ENCODE peak calls at places on chromosomes 11 and 22, in four cellular contexts. D is PC-3, N is right lobe of liver, Z is coronary artery. A is an unnamed sample.

GRCh38 chr11:78207532-78208256 is 19.0 kb downstream of the USP35 start:
- DNase-seq in D (no peak), N (no peak), Z (no peak), A (no peak)

GRCh38 chr11:73240190-73240781 is 22.2 kb downstream of the P2RY2 start:
- DNase-seq in D (no peak), N (peak; percentile 43), Z (peak; percentile 87), A (peak; percentile 49)

GRCh38 chr11:72647882-72648281 is 26.3 kb downstream of the PDE2A start:
- DNase-seq in D (no peak), N (no peak), Z (no peak), A (no peak)

GRCh38 chr11:45142241-45142885 is 4.1 kb upstream of the PRDM11 start:
- DNase-seq in D (no peak), N (peak; percentile 22), Z (no peak), A (no peak)

GRCh38 chr11:87421422-87421821 is 383.7 kb downstream of the TMEM135 start:
- DNase-seq in D (peak; percentile 97), N (peak; percentile 44), Z (no peak), A (peak; percentile 83)

GRCh38 chr11:68380786-68381622 is 68.6 kb downstream of the LRP5 start:
- DNase-seq in D (no peak), N (peak; percentile 59), Z (no peak), A (no peak)

GRCh38 chr11:35980646-35981402 is 37.0 kb downstream of the LDLRAD3 start:
- DNase-seq in D (no peak), N (no peak), Z (peak; percentile 76), A (no peak)

GRCh38 chr11:45959851-45960250 is 37.4 kb downstream of the LARGE2 start:
- DNase-seq in D (no peak), N (no peak), Z (no peak), A (peak; percentile 62)

GRCh38 chr11:112085822-112086421 is 634 bp downstream of the TIMM8B start:
- DNase-seq in D (peak; percentile 25), N (no peak), Z (no peak), A (peak; percentile 22)

GRCh38 chr11:103274025-103274424 is 164.8 kb downstream of the DYNC2H1 start:
- DNase-seq in D (peak; percentile 51), N (no peak), Z (no peak), A (no peak)

GRCh38 chr11:926341-926916 is 759 bp downstream of the AP2A2 start:
- DNase-seq in D (peak; percentile 47), N (no peak), Z (no peak), A (peak; percentile 72)

GRCh38 chr22:50684986-50685385 is 12.4 kb downstream of the SHANK3 start:
- DNase-seq in D (no peak), N (no peak), Z (no peak), A (no peak)

GRCh38 chr22:49203863-49204598 is 623.6 kb downstream of the BRD1 start:
- DNase-seq in D (no peak), N (peak; percentile 28), Z (peak; percentile 40), A (no peak)

GRCh38 chr11:67820079-67820478 is 145.7 kb upstream of the ALDH3B2 start:
- DNase-seq in D (no peak), N (no peak), Z (no peak), A (no peak)

GRCh38 chr11:70490208-70490607 is 91.9 kb downstream of the CTTN start:
- DNase-seq in D (no peak), N (no peak), Z (no peak), A (no peak)

GRCh38 chr11:62433141-62433543 is 14.3 kb downstream of the SCGB1A1 start:
- DNase-seq in D (no peak), N (no peak), Z (no peak), A (no peak)

GRCh38 chr11:92681606-92682005 is 287.8 kb upstream of the MTNR1B start:
- DNase-seq in D (no peak), N (no peak), Z (no peak), A (no peak)

GRCh38 chr22:32203181-32204105 is 1.4 kb downstream of the RFPL2 start:
- DNase-seq in D (no peak), N (no peak), Z (no peak), A (no peak)

GRCh38 chr22:38423512-38424503 is 31.2 kb downstream of the KCNJ4 start:
- DNase-seq in D (no peak), N (no peak), Z (no peak), A (no peak)

GRCh38 chr22:36765131-36765942 is 10.6 kb downstream of the IFT27 start:
- DNase-seq in D (no peak), N (no peak), Z (peak; percentile 31), A (no peak)

GRCh38 chr22:46143491-46144147 is 6.7 kb upstream of the PPARA start:
- DNase-seq in D (no peak), N (peak; percentile 54), Z (no peak), A (no peak)

GRCh38 chr22:19691721-19692341 is 22.5 kb upstream of the SEPTIN5 start:
- DNase-seq in D (peak; percentile 60), N (no peak), Z (no peak), A (peak; percentile 25)

GRCh38 chr11:33530824-33531223 is 169.8 kb downstream of the C11orf91 start:
- DNase-seq in D (peak; percentile 38), N (no peak), Z (no peak), A (peak; percentile 74)

GRCh38 chr11:75198278-75198948 is 42.2 kb upstream of the TPBGL start:
- DNase-seq in D (no peak), N (peak; percentile 41), Z (no peak), A (no peak)

GRCh38 chr22:47094861-47095330 is 332.4 kb downstream of the TBC1D22A start:
- DNase-seq in D (peak; percentile 19), N (no peak), Z (no peak), A (peak; percentile 26)

GRCh38 chr11:65132988-65133700 is 1.2 kb downstream of the SYVN1 start:
- DNase-seq in D (peak; percentile 73), N (peak; percentile 90), Z (peak; percentile 70), A (no peak)

GRCh38 chr11:2517016-2517385 is 72.2 kb downstream of the KCNQ1 start:
- DNase-seq in D (no peak), N (peak; percentile 38), Z (peak; percentile 57), A (no peak)

GRCh38 chr11:33068611-33069340 is 29.4 kb downstream of the TCP11L1 start:
- DNase-seq in D (no peak), N (no peak), Z (no peak), A (no peak)

GRCh38 chr11:2669926-2670469 is 29.8 kb downstream of the KCNQ1OT1 start:
- DNase-seq in D (no peak), N (no peak), Z (peak; percentile 41), A (no peak)

GRCh38 chr11:110857885-110858555 is 145.8 kb upstream of the ARHGAP20 start:
- DNase-seq in D (peak; percentile 24), N (no peak), Z (no peak), A (peak; percentile 10)

GRCh38 chr11:16001899-16002426 is 354.4 kb downstream of the SOX6 start:
- DNase-seq in D (peak; percentile 30), N (no peak), Z (no peak), A (peak; percentile 83)

GRCh38 chr22:16783930-16784354 is 41.3 kb downstream of the XKR3 start:
- DNase-seq in D (peak; percentile 2), N (no peak), Z (no peak), A (no peak)

GRCh38 chr11:17186932-17187692 is 20.7 kb downstream of the PIK3C2A start:
- DNase-seq in D (no peak), N (no peak), Z (no peak), A (no peak)

GRCh38 chr22:17496843-17497242 is 66.5 kb upstream of the SLC25A18 start:
- DNase-seq in D (no peak), N (no peak), Z (no peak), A (no peak)

GRCh38 chr11:133697603-133698002 is 147.7 kb downstream of the SPATA19 start:
- DNase-seq in D (no peak), N (no peak), Z (no peak), A (no peak)

GRCh38 chr11:8329336-8329735 is 65.7 kb upstream of the LMO1 start:
- DNase-seq in D (no peak), N (no peak), Z (no peak), A (no peak)

DNA sequence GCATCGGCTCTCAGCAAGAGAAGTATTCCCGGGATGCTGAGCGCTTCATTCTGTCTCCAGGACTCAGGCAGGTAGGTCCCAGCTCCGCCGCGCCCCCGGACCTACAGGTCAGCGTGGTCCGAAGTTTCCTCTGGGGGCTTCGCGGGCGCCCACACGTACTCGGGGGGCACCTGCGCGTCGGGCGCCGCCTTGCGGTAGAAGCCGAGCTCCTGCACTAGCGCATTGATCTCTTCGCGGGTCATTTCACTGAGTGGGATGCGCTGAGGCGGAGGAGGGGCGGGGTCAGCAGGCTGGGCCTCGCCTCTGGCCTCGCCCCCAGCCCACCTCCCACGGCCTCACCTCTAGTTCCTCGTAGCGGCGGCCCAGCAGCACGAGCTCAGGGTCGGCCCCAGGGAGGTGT is 2.5 kb downstream of the SELENOM start:
- DNase-seq in D (no peak), N (peak; percentile 47), Z (no peak), A (no peak)
- TF ChIP-seq CTCF in D (no peak), N (peak; percentile 16), Z (peak; percentile 12), A (no peak)

GRCh38 chr11:19961225-19961624 is 199.1 kb downstream of the DBX1 start:
- DNase-seq in D (no peak), N (no peak), Z (no peak), A (no peak)
- TF ChIP-seq CTCF in D (no peak), N (no peak), Z (no peak), A (no peak)

DNA sequence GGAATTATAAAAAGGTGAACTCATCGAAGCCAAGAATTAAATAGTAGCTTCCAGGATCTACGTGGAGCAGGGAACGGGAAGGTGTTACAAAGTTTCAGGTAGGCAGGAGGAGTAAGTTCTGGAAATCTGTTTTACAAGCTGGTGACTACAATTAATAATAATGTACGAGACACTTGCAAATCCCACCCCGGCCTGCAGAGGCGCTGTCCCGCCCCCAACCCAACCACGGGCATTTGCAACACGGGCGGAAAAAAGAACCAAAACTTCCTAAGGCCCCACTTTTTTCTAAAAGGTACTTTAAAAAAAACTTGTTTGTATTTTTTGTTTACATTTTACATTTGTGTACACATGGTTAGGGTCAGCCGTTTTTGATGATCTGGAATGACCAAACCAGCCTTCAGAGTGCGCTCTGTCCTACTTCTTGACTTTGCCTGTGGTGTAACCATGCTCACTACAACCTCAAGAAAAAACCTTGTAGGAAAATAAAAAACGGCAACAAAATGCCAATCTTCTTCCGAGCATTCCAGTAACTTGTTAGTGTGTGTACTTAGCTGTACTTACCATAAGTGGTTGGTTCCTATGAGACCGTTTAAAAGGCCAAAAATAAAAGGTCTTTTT is 449.6 kb upstream of the B3GAT1 start:
- DNase-seq in D (no peak), N (no peak), Z (peak; percentile 17), A (no peak)
- TF ChIP-seq CTCF in D (peak; percentile 56), N (no peak), Z (no peak), A (peak; percentile 25)

GRCh38 chr22:21101877-21102638 is 56.3 kb downstream of the LRRC74B start:
- DNase-seq in D (no peak), N (no peak), Z (no peak), A (no peak)
- TF ChIP-seq CTCF in D (no peak), N (no peak), Z (no peak), A (no peak)